ENCODE peak calls at places on chromosomes 4 and X, in six cellular contexts. U is HFFc6, T is astrocyte of the spinal cord, R is nephron progenitor cell, J is coronary artery, N is pons. W is an unnamed sample.

GRCh38 chrX:27619975-27620374 is 29.8 kb downstream of the DCAF8L2 start:
- DNase-seq in R (no peak), T (no peak), N (peak; percentile 3), J (no peak), U (no peak), W (peak; percentile 53)

GRCh38 chr4:154722262-154722661 is 21.5 kb upstream of the LRAT start:
- DNase-seq in J (no peak), U (no peak), R (no peak), T (no peak), N (no peak), W (no peak)

GRCh38 chrX:1411331-1411730 is 19.4 kb upstream of the SLC25A6 start:
- DNase-seq in T (no peak), U (no peak), N (no peak), R (no peak), J (no peak), W (no peak)

GRCh38 chr4:167428172-167428571 is 193.9 kb upstream of the SPOCK3 start:
- DNase-seq in R (no peak), J (no peak), T (peak; percentile 1), N (no peak), U (no peak), W (no peak)

GRCh38 chr4:129136433-129136832 is 40.5 kb downstream of the C4orf33 start:
- DNase-seq in R (no peak), U (no peak), T (no peak), J (no peak), N (no peak), W (no peak)

GRCh38 chrX:14564058-14564457 is 34.7 kb downstream of the GLRA2 start:
- DNase-seq in R (no peak), T (no peak), U (no peak), J (no peak), N (no peak), W (no peak)

GRCh38 chr4:52604215-52604614 is 54.9 kb downstream of the USP46 start:
- DNase-seq in T (no peak), N (no peak), R (no peak), U (no peak), J (no peak), W (no peak)

GRCh38 chr4:71396382-71396781 is 57.6 kb downstream of the SLC4A4 start:
- DNase-seq in J (no peak), N (no peak), T (peak; percentile 43), U (peak; percentile 72), R (no peak), W (no peak)

GRCh38 chr4:100557306-100557705 is 39.5 kb upstream of the EMCN start:
- DNase-seq in N (no peak), R (no peak), U (no peak), T (no peak), J (no peak), W (no peak)

GRCh38 chr4:103998752-103999151 is 279.0 kb upstream of the TACR3 start:
- DNase-seq in N (no peak), R (no peak), T (no peak), U (no peak), J (no peak), W (no peak)

GRCh38 chrX:9318213-9318612 is 146.6 kb upstream of the TBL1X start:
- DNase-seq in J (no peak), N (no peak), U (no peak), T (no peak), R (no peak), W (peak; percentile 10)

GRCh38 chr4:80036949-80037348 is 36.1 kb downstream of the ANTXR2 start:
- DNase-seq in R (no peak), N (peak; percentile 12), J (no peak), T (peak; percentile 66), U (peak; percentile 74), W (peak; percentile 64)

GRCh38 chrX:16239211-16239610 is 71.9 kb downstream of the MAGEB17 start:
- DNase-seq in U (peak; percentile 70), R (no peak), J (no peak), N (no peak), T (peak; percentile 87), W (no peak)

GRCh38 chrX:63656871-63657580 is 128.0 kb downstream of the ARHGEF9 start:
- DNase-seq in T (peak; percentile 60), J (no peak), N (no peak), U (peak; percentile 78), R (no peak), W (no peak)

GRCh38 chrX:134406977-134407376 is 53.0 kb upstream of the HPRT1 start:
- DNase-seq in U (no peak), N (no peak), T (no peak), J (no peak), R (no peak), W (no peak)

GRCh38 chr4:99414401-99414800 is 20.7 kb downstream of the ADH7 start:
- DNase-seq in N (no peak), R (no peak), U (no peak), T (no peak), J (no peak), W (no peak)

GRCh38 chr4:55920571-55920970 is 28.2 kb upstream of the CEP135 start:
- DNase-seq in U (no peak), N (no peak), R (no peak), J (no peak), T (no peak), W (no peak)

GRCh38 chr4:24763631-24764302 is 31.6 kb upstream of the SOD3 start:
- DNase-seq in J (no peak), T (no peak), N (no peak), U (peak; percentile 22), R (no peak), W (no peak)

GRCh38 chr4:100633269-100633668 is 115.4 kb upstream of the EMCN start:
- DNase-seq in N (no peak), U (no peak), R (no peak), T (no peak), J (no peak), W (no peak)

GRCh38 chr4:48090621-48091020 is 43.4 kb downstream of the TXK start:
- DNase-seq in J (no peak), T (no peak), U (no peak), N (no peak), R (no peak), W (no peak)

GRCh38 chrX:21947671-21948070 is 7.2 kb downstream of the SMS start:
- DNase-seq in J (no peak), T (no peak), U (no peak), N (no peak), R (no peak), W (peak; percentile 76)

GRCh38 chr4:87171944-87172343 is 48.5 kb downstream of the KLHL8 start:
- DNase-seq in R (no peak), T (no peak), J (no peak), N (no peak), U (no peak), W (no peak)

GRCh38 chrX:106039920-106040319 is 1.4 kb upstream of the SERPINA7 start:
- DNase-seq in U (no peak), J (no peak), T (peak; percentile 1), N (peak; percentile 3), R (no peak), W (no peak)

GRCh38 chr4:108060686-108061321 is 71.1 kb downstream of the HADH start:
- DNase-seq in J (no peak), N (no peak), U (no peak), R (peak; percentile 35), T (no peak), W (no peak)

GRCh38 chrX:4850312-4850711 is 1136.9 kb upstream of the PRKX start:
- DNase-seq in N (peak; percentile 91), U (no peak), J (no peak), R (no peak), T (no peak), W (no peak)

GRCh38 chr4:106355193-106355592 is 13.4 kb downstream of the GIMD1 start:
- DNase-seq in N (no peak), J (no peak), R (no peak), U (no peak), T (no peak), W (no peak)

GRCh38 chr4:158090323-158090722 is 82.5 kb downstream of the GASK1B start:
- DNase-seq in T (peak; percentile 34), U (no peak), J (no peak), N (peak; percentile 9), R (no peak), W (peak; percentile 21)

GRCh38 chr4:1497189-1497801 is 91.1 kb upstream of the NKX1-1 start:
- DNase-seq in N (no peak), R (no peak), U (no peak), J (no peak), T (no peak), W (no peak)

GRCh38 chr4:172705565-172705964 is 463.0 kb upstream of the GALNT7 start:
- DNase-seq in U (no peak), T (no peak), N (no peak), J (no peak), R (no peak), W (no peak)

GRCh38 chrX:111151764-111152163 is 55.8 kb downstream of the PAK3 start:
- DNase-seq in N (no peak), T (no peak), U (no peak), J (no peak), R (no peak), W (no peak)

GRCh38 chr4:184380707-184381106 is 93.6 kb downstream of the IRF2 start:
- DNase-seq in U (no peak), R (no peak), N (no peak), J (no peak), T (no peak), W (no peak)

GRCh38 chrX:17174671-17175070 is 200.3 kb upstream of the NHS start:
- DNase-seq in N (peak; percentile 77), T (no peak), J (no peak), R (no peak), U (no peak), W (no peak)

GRCh38 chr4:99473131-99473530 is 37.7 kb upstream of the C4orf17 start:
- DNase-seq in R (no peak), T (peak; percentile 48), U (peak; percentile 16), J (no peak), N (no peak), W (no peak)

GRCh38 chr4:7513731-7514130 is 79.0 kb upstream of the PSAPL1 start:
- DNase-seq in R (no peak), J (no peak), U (peak; percentile 42), N (no peak), T (peak; percentile 39), W (no peak)

GRCh38 chrX:23797371-23798128 is 14.6 kb downstream of the SAT1 start:
- DNase-seq in N (no peak), T (no peak), U (no peak), R (no peak), J (no peak), W (peak; percentile 42)

GRCh38 chr4:41120297-41121217 is 93.8 kb downstream of the APBB2 start:
- DNase-seq in J (peak; percentile 83), R (no peak), U (no peak), N (peak; percentile 81), T (peak; percentile 72), W (peak; percentile 78)

GRCh38 chrX:64394059-64394873 is 986 bp downstream of the MTMR8 start:
- DNase-seq in U (no peak), N (no peak), J (no peak), T (no peak), R (no peak), W (no peak)